ENCODE peak calls at places on chromosome 15, in nine cellular contexts. B is RCC 7860; Y is KBM-7; A is activated CD4-positive, CD25-positive, alpha-beta regulatory T cell treated with anti-CD3 and anti-CD28 coated beads, Interleukin-2, amount 50 U/mL, for 16 hours; C is NCI-H2081; V is GM04503; E is NCI-H510A treated with DMSO at 0.1 percent for 48 hours; N is NCI-H1930; T is LoVo. X is an unnamed sample.

GRCh38 chr15:65766422-65767263 is 25.4 kb downstream of the DENND4A start:
- DNase-seq in B (no peak), Y (no peak), A (no peak), C (no peak), V (no peak), E (no peak), N (no peak), T (peak; percentile 34), X (no peak)

GRCh38 chr15:67006089-67007065 is 59.0 kb upstream of the SMAD3 start:
- DNase-seq in B (no peak), Y (no peak), A (no peak), C (no peak), V (no peak), E (no peak), N (no peak), T (no peak), X (peak; percentile 72)

GRCh38 chr15:39125904-39126303 is 455.0 kb upstream of the THBS1 start:
- DNase-seq in B (peak; percentile 35), Y (peak; percentile 48), A (no peak), C (peak; percentile 55), V (no peak), E (peak; percentile 26), N (peak; percentile 1), T (no peak), X (no peak)

GRCh38 chr15:51600114-51600513 is 22.5 kb downstream of the DMXL2 start:
- DNase-seq in B (peak; percentile 69), Y (peak; percentile 35), A (no peak), C (no peak), V (no peak), E (no peak), N (no peak), T (peak; percentile 82), X (no peak)

GRCh38 chr15:63752075-63752684 is 81.6 kb downstream of the HERC1 start:
- DNase-seq in B (peak; percentile 38), Y (peak; percentile 84), A (peak; percentile 26), C (peak; percentile 82), V (peak; percentile 11), E (peak; percentile 30), N (peak; percentile 12), T (peak; percentile 73), X (peak; percentile 62)

GRCh38 chr15:101084801-101085200 is 165.6 kb downstream of the LRRK1 start:
- DNase-seq in B (no peak), Y (no peak), A (no peak), C (no peak), V (no peak), E (no peak), N (no peak), T (no peak), X (no peak)

GRCh38 chr15:70507772-70508351 is 255.5 kb downstream of the UACA start:
- DNase-seq in B (peak; percentile 69), Y (peak; percentile 90), A (no peak), C (no peak), V (no peak), E (peak; percentile 92), N (peak; percentile 14), T (peak; percentile 76), X (peak; percentile 92)

GRCh38 chr15:62506217-62506805 is 341.2 kb upstream of the C2CD4B start:
- DNase-seq in B (no peak), Y (no peak), A (no peak), C (peak; percentile 3), V (peak; percentile 73), E (no peak), N (no peak), T (peak; percentile 18), X (no peak)

GRCh38 chr15:73982251-73982962 is 9.7 kb downstream of the STOML1 start:
- DNase-seq in B (peak; percentile 92), Y (peak; percentile 90), A (no peak), C (no peak), V (peak; percentile 83), E (no peak), N (no peak), T (no peak), X (peak; percentile 18)

GRCh38 chr15:78212546-78213424 is 21.6 kb downstream of the ACSBG1 start:
- DNase-seq in B (peak; percentile 84), Y (peak; percentile 33), A (no peak), C (peak; percentile 70), V (no peak), E (no peak), N (no peak), T (peak; percentile 96), X (peak; percentile 80)

GRCh38 chr15:27250223-27250622 is 279.2 kb downstream of the GABRG3 start:
- DNase-seq in B (no peak), Y (no peak), A (no peak), C (peak; percentile 80), V (no peak), E (no peak), N (no peak), T (no peak), X (no peak)

GRCh38 chr15:90603893-90604292 is 74.2 kb downstream of the CRTC3 start:
- DNase-seq in B (no peak), Y (peak; percentile 54), A (no peak), C (no peak), V (no peak), E (no peak), N (no peak), T (no peak), X (peak; percentile 12)

GRCh38 chr15:37134699-37135131 is 34.4 kb upstream of the MEIS2 start:
- DNase-seq in B (peak; percentile 6), Y (peak; percentile 50), A (no peak), C (peak; percentile 46), V (no peak), E (peak; percentile 1), N (no peak), T (peak; percentile 27), X (peak; percentile 15)

GRCh38 chr15:51842852-51843737 is 13.6 kb downstream of the TMOD3 start:
- DNase-seq in B (peak; percentile 81), Y (peak; percentile 55), A (no peak), C (no peak), V (no peak), E (no peak), N (no peak), T (peak; percentile 68), X (peak; percentile 83)

GRCh38 chr15:22845289-22845900 is 6.9 kb downstream of the NIPA2 start:
- DNase-seq in B (no peak), Y (peak; percentile 28), A (no peak), C (no peak), V (no peak), E (peak; percentile 4), N (no peak), T (no peak), X (no peak)

GRCh38 chr15:83282859-83283812 is 1.3 kb downstream of the BNC1 start:
- DNase-seq in B (no peak), Y (no peak), A (no peak), C (no peak), V (no peak), E (no peak), N (no peak), T (no peak), X (no peak)

GRCh38 chr15:85723960-85724945 is 70.5 kb downstream of the KLHL25 start:
- DNase-seq in B (no peak), Y (no peak), A (no peak), C (no peak), V (no peak), E (no peak), N (no peak), T (no peak), X (no peak)

GRCh38 chr15:57591822-57592367 is at the start of gene MYZAP:
- DNase-seq in B (no peak), Y (no peak), A (no peak), C (peak; percentile 8), V (no peak), E (no peak), N (no peak), T (peak; percentile 75), X (no peak)

GRCh38 chr15:57521503-57521902 is 70.2 kb upstream of the MYZAP start:
- DNase-seq in B (no peak), Y (no peak), A (no peak), C (no peak), V (no peak), E (no peak), N (no peak), T (no peak), X (no peak)

GRCh38 chr15:65212097-65212496 is 824 bp upstream of the CILP start:
- DNase-seq in B (no peak), Y (peak; percentile 77), A (no peak), C (peak; percentile 22), V (no peak), E (no peak), N (peak; percentile 2), T (no peak), X (no peak)

GRCh38 chr15:92839696-92840095 is 60.4 kb upstream of the CHD2 start:
- DNase-seq in B (no peak), Y (no peak), A (no peak), C (peak; percentile 95), V (no peak), E (peak; percentile 89), N (no peak), T (no peak), X (peak; percentile 9)

GRCh38 chr15:64527263-64527984 is 67.0 kb downstream of the ZNF609 start:
- DNase-seq in B (peak; percentile 37), Y (peak; percentile 68), A (no peak), C (no peak), V (peak; percentile 34), E (no peak), N (no peak), T (no peak), X (peak; percentile 10)

GRCh38 chr15:100891316-100892012 is 11.8 kb downstream of the ALDH1A3 start:
- DNase-seq in B (no peak), Y (no peak), A (no peak), C (no peak), V (no peak), E (no peak), N (no peak), T (no peak), X (no peak)

GRCh38 chr15:63555520-63555919 is 41.7 kb upstream of the FBXL22 start:
- DNase-seq in B (no peak), Y (no peak), A (no peak), C (no peak), V (no peak), E (no peak), N (no peak), T (no peak), X (no peak)

GRCh38 chr15:70142322-70143191 is 44.8 kb upstream of the TLE3 start:
- DNase-seq in B (peak; percentile 79), Y (peak; percentile 61), A (no peak), C (no peak), V (no peak), E (no peak), N (no peak), T (no peak), X (peak; percentile 98)

GRCh38 chr15:65394936-65395335 is 17.1 kb upstream of the IGDCC3 start:
- DNase-seq in B (no peak), Y (no peak), A (no peak), C (no peak), V (no peak), E (no peak), N (no peak), T (no peak), X (no peak)

GRCh38 chr15:65927545-65927944 is 58.3 kb downstream of the RAB11A start:
- DNase-seq in B (no peak), Y (no peak), A (no peak), C (no peak), V (no peak), E (no peak), N (no peak), T (no peak), X (no peak)

GRCh38 chr15:37253877-37254276 is 153.5 kb upstream of the MEIS2 start:
- DNase-seq in B (no peak), Y (no peak), A (no peak), C (no peak), V (peak; percentile 20), E (no peak), N (no peak), T (no peak), X (no peak)

GRCh38 chr15:77282333-77282732 is 137.6 kb downstream of the PEAK1 start:
- DNase-seq in B (no peak), Y (no peak), A (no peak), C (no peak), V (peak; percentile 94), E (no peak), N (no peak), T (no peak), X (no peak)

GRCh38 chr15:44763848-44764247 is 27.5 kb downstream of the TRIM69 start:
- DNase-seq in B (no peak), Y (no peak), A (no peak), C (no peak), V (no peak), E (no peak), N (no peak), T (no peak), X (no peak)

GRCh38 chr15:78454992-78455391 is 17.0 kb downstream of the IREB2 start:
- DNase-seq in B (no peak), Y (peak; percentile 91), A (no peak), C (no peak), V (no peak), E (no peak), N (no peak), T (no peak), X (peak; percentile 98)

X was measured in MV-4-11.